ENCODE peak calls at places on chromosomes 3 and 15, in nine cellular contexts. One of them, this sample, is unnamed.

GRCh38 chr3:174355505-174355904 is 503.6 kb upstream of the NAALADL2 start:
- DNase-seq in stomach: no peak
- DNase-seq in breast epithelium: no peak
- DNase-seq in body of pancreas: no peak
- DNase-seq in heart right ventricle: no peak
- DNase-seq in esophagus squamous epithelium: no peak
- DNase-seq in fibroblast of lung: peak; percentile 47
- DNase-seq in GM23338: peak; percentile 80
- DNase-seq in pancreas: no peak
- DNase-seq in this sample: no peak

GRCh38 chr3:178353292-178353814 is 182.9 kb upstream of the KCNMB2 start:
- DNase-seq in body of pancreas: no peak
- DNase-seq in pancreas: no peak
- DNase-seq in fibroblast of lung: peak; percentile 51
- DNase-seq in GM23338: no peak
- DNase-seq in heart right ventricle: no peak
- DNase-seq in breast epithelium: no peak
- DNase-seq in esophagus squamous epithelium: no peak
- DNase-seq in stomach: no peak
- DNase-seq in this sample: no peak

GRCh38 chr15:57647071-57647790 is 55.5 kb downstream of the MYZAP start:
- DNase-seq in stomach: no peak
- DNase-seq in heart right ventricle: no peak
- DNase-seq in esophagus squamous epithelium: no peak
- DNase-seq in body of pancreas: no peak
- DNase-seq in fibroblast of lung: no peak
- DNase-seq in GM23338: no peak
- DNase-seq in pancreas: no peak
- DNase-seq in breast epithelium: no peak
- DNase-seq in this sample: no peak

GRCh38 chr3:157572559-157573270 is 69.5 kb upstream of the VEPH1 start:
- DNase-seq in breast epithelium: no peak
- DNase-seq in pancreas: no peak
- DNase-seq in stomach: no peak
- DNase-seq in heart right ventricle: no peak
- DNase-seq in body of pancreas: peak; percentile 41
- DNase-seq in esophagus squamous epithelium: no peak
- DNase-seq in fibroblast of lung: peak; percentile 59
- DNase-seq in GM23338: peak; percentile 88
- DNase-seq in this sample: peak; percentile 76

GRCh38 chr3:7646851-7647250 is 785.9 kb downstream of the GRM7 start:
- DNase-seq in esophagus squamous epithelium: no peak
- DNase-seq in pancreas: no peak
- DNase-seq in GM23338: no peak
- DNase-seq in heart right ventricle: no peak
- DNase-seq in fibroblast of lung: no peak
- DNase-seq in body of pancreas: no peak
- DNase-seq in breast epithelium: no peak
- DNase-seq in stomach: no peak
- DNase-seq in this sample: no peak

GRCh38 chr15:49045691-49046112 is 544 bp downstream of the SECISBP2L start:
- DNase-seq in esophagus squamous epithelium: no peak
- DNase-seq in pancreas: no peak
- DNase-seq in breast epithelium: no peak
- DNase-seq in fibroblast of lung: peak; percentile 40
- DNase-seq in heart right ventricle: no peak
- DNase-seq in stomach: no peak
- DNase-seq in body of pancreas: no peak
- DNase-seq in GM23338: peak; percentile 74
- DNase-seq in this sample: no peak

GRCh38 chr3:10602769-10603768 is 97.7 kb upstream of the ATP2B2 start:
- DNase-seq in body of pancreas: no peak
- DNase-seq in breast epithelium: no peak
- DNase-seq in esophagus squamous epithelium: no peak
- DNase-seq in stomach: no peak
- DNase-seq in fibroblast of lung: no peak
- DNase-seq in GM23338: no peak
- DNase-seq in pancreas: no peak
- DNase-seq in heart right ventricle: no peak
- DNase-seq in this sample: no peak

GRCh38 chr15:96585634-96586386 is 255.3 kb downstream of the NR2F2 start:
- DNase-seq in GM23338: peak; percentile 24
- DNase-seq in stomach: no peak
- DNase-seq in fibroblast of lung: peak; percentile 41
- DNase-seq in pancreas: no peak
- DNase-seq in breast epithelium: no peak
- DNase-seq in body of pancreas: no peak
- DNase-seq in heart right ventricle: no peak
- DNase-seq in esophagus squamous epithelium: no peak
- DNase-seq in this sample: no peak

GRCh38 chr15:57355259-57355658 is 21.0 kb upstream of the CGNL1 start:
- DNase-seq in heart right ventricle: no peak
- DNase-seq in pancreas: no peak
- DNase-seq in stomach: no peak
- DNase-seq in esophagus squamous epithelium: no peak
- DNase-seq in breast epithelium: no peak
- DNase-seq in fibroblast of lung: no peak
- DNase-seq in body of pancreas: no peak
- DNase-seq in GM23338: peak; percentile 43
- DNase-seq in this sample: peak; percentile 79

GRCh38 chr15:74584779-74585178 is 30.9 kb upstream of the CLK3 start:
- DNase-seq in fibroblast of lung: no peak
- DNase-seq in esophagus squamous epithelium: no peak
- DNase-seq in GM23338: no peak
- DNase-seq in breast epithelium: no peak
- DNase-seq in stomach: no peak
- DNase-seq in heart right ventricle: no peak
- DNase-seq in pancreas: no peak
- DNase-seq in body of pancreas: no peak
- DNase-seq in this sample: no peak

GRCh38 chr3:58688563-58688962 is 22.0 kb upstream of the FAM3D start:
- DNase-seq in heart right ventricle: no peak
- DNase-seq in body of pancreas: no peak
- DNase-seq in esophagus squamous epithelium: no peak
- DNase-seq in pancreas: no peak
- DNase-seq in stomach: no peak
- DNase-seq in GM23338: no peak
- DNase-seq in fibroblast of lung: no peak
- DNase-seq in breast epithelium: no peak
- DNase-seq in this sample: no peak

GRCh38 chr15:88032787-88033186 is 223.8 kb downstream of the NTRK3 start:
- DNase-seq in heart right ventricle: no peak
- DNase-seq in fibroblast of lung: no peak
- DNase-seq in esophagus squamous epithelium: no peak
- DNase-seq in breast epithelium: no peak
- DNase-seq in pancreas: no peak
- DNase-seq in GM23338: no peak
- DNase-seq in body of pancreas: no peak
- DNase-seq in stomach: no peak
- DNase-seq in this sample: no peak

GRCh38 chr3:169082076-169082475 is 581.4 kb downstream of the MECOM start:
- DNase-seq in breast epithelium: no peak
- DNase-seq in fibroblast of lung: no peak
- DNase-seq in pancreas: no peak
- DNase-seq in GM23338: no peak
- DNase-seq in body of pancreas: no peak
- DNase-seq in esophagus squamous epithelium: no peak
- DNase-seq in heart right ventricle: no peak
- DNase-seq in stomach: no peak
- DNase-seq in this sample: no peak

GRCh38 chr15:66774001-66774814 is 72.2 kb downstream of the SMAD6 start:
- DNase-seq in pancreas: peak; percentile 84
- DNase-seq in GM23338: peak; percentile 92
- DNase-seq in fibroblast of lung: peak; percentile 71
- DNase-seq in esophagus squamous epithelium: no peak
- DNase-seq in body of pancreas: peak; percentile 92
- DNase-seq in heart right ventricle: peak; percentile 89
- DNase-seq in breast epithelium: peak; percentile 90
- DNase-seq in stomach: peak; percentile 92
- DNase-seq in this sample: peak; percentile 98

GRCh38 chr3:75001330-75001729 is 386.9 kb upstream of the CNTN3 start:
- DNase-seq in breast epithelium: no peak
- DNase-seq in esophagus squamous epithelium: no peak
- DNase-seq in heart right ventricle: no peak
- DNase-seq in pancreas: no peak
- DNase-seq in stomach: no peak
- DNase-seq in GM23338: peak; percentile 37
- DNase-seq in fibroblast of lung: peak; percentile 23
- DNase-seq in body of pancreas: no peak
- DNase-seq in this sample: no peak

GRCh38 chr3:64295594-64295993 is 70.3 kb upstream of the PRICKLE2 start:
- DNase-seq in body of pancreas: no peak
- DNase-seq in breast epithelium: peak; percentile 63
- DNase-seq in pancreas: no peak
- DNase-seq in heart right ventricle: no peak
- DNase-seq in esophagus squamous epithelium: no peak
- DNase-seq in GM23338: no peak
- DNase-seq in fibroblast of lung: peak; percentile 94
- DNase-seq in stomach: no peak
- DNase-seq in this sample: no peak

DNA sequence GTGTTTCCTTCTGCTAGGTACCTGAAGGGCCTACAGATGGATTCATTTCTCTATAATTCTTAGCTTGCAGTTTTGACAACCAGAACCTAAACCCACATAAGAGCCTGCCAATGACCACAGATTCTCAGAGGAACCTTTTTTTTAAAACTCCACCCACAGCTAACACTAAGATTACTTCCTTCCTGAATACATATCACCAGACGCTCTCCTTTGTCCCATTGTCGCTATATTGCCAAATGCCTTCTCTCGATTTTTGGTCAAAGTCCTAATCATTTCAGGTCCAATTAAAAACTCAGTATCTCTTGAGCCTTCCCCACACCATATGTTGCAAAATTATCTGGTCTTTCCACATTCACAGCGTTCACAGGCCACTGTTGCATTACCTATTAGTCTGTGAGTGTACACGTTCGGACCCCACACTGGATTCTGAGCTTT is 12.4 kb downstream of the ZNF710 start:
- DNase-seq in breast epithelium: no peak
- DNase-seq in GM23338: no peak
- DNase-seq in stomach: no peak
- DNase-seq in heart right ventricle: no peak
- DNase-seq in fibroblast of lung: no peak
- DNase-seq in body of pancreas: no peak
- DNase-seq in pancreas: no peak
- DNase-seq in esophagus squamous epithelium: no peak
- DNase-seq in this sample: no peak
- TF ChIP-seq CTCF in breast epithelium: no peak
- TF ChIP-seq CTCF in GM23338: no peak
- TF ChIP-seq CTCF in stomach: no peak
- TF ChIP-seq CTCF in heart right ventricle: no peak
- TF ChIP-seq CTCF in fibroblast of lung: no peak
- TF ChIP-seq CTCF in body of pancreas: no peak
- TF ChIP-seq CTCF in pancreas: no peak
- TF ChIP-seq CTCF in esophagus squamous epithelium: no peak
- TF ChIP-seq CTCF in this sample: no peak

GRCh38 chr3:141421186-141421585 is 52.9 kb downstream of the ZBTB38 start:
- DNase-seq in heart right ventricle: no peak
- DNase-seq in stomach: no peak
- DNase-seq in esophagus squamous epithelium: no peak
- DNase-seq in GM23338: no peak
- DNase-seq in fibroblast of lung: no peak
- DNase-seq in breast epithelium: no peak
- DNase-seq in body of pancreas: no peak
- DNase-seq in pancreas: no peak
- DNase-seq in this sample: no peak
- H3K36me3 ChIP-seq in heart right ventricle: peaks cover 66% of the 10 kb centered on the region
- H3K36me3 ChIP-seq in stomach: no peaks in the 10 kb centered on the region
- H3K36me3 ChIP-seq in esophagus squamous epithelium: no peaks in the 10 kb centered on the region
- H3K36me3 ChIP-seq in GM23338: no peaks in the 10 kb centered on the region
- H3K36me3 ChIP-seq in fibroblast of lung: peaks cover 8% of the 10 kb centered on the region
- H3K36me3 ChIP-seq in breast epithelium: no peaks in the 10 kb centered on the region
- H3K36me3 ChIP-seq in body of pancreas: no peaks in the 10 kb centered on the region
- H3K36me3 ChIP-seq in pancreas: no peaks in the 10 kb centered on the region
- H3K36me3 ChIP-seq in this sample: peaks cover 11% of the 10 kb centered on the region

DNA sequence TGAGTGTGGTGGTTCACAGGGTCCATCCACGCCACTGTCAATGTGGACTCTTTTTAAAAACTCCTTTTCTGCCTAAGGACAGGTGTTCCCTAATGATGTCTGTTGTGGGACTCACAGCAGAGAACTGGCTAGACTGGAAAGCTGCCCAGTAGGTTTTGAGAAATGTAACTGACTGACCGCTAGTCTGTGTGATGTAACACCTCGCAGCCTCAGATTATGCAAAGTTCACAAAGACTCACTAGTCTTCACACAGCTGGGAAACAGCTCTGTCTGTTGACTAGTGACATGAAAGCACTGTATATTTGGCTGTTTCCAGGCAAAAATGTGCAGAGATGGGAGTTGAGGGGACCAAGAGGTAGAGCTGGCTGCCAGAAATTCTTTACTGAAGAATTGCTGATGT is 10.4 kb downstream of the PDZRN3 start:
- DNase-seq in body of pancreas: peak; percentile 52
- DNase-seq in esophagus squamous epithelium: no peak
- DNase-seq in pancreas: peak; percentile 53
- DNase-seq in GM23338: no peak
- DNase-seq in heart right ventricle: no peak
- DNase-seq in stomach: no peak
- DNase-seq in fibroblast of lung: peak; percentile 88
- DNase-seq in breast epithelium: peak; percentile 57
- DNase-seq in this sample: no peak
- TF ChIP-seq CTCF in body of pancreas: peak; percentile 26
- TF ChIP-seq CTCF in esophagus squamous epithelium: no peak
- TF ChIP-seq CTCF in pancreas: no peak
- TF ChIP-seq CTCF in GM23338: no peak
- TF ChIP-seq CTCF in heart right ventricle: no peak
- TF ChIP-seq CTCF in stomach: no peak
- TF ChIP-seq CTCF in fibroblast of lung: no peak
- TF ChIP-seq CTCF in breast epithelium: no peak
- TF ChIP-seq CTCF in this sample: peak; percentile 31

DNA sequence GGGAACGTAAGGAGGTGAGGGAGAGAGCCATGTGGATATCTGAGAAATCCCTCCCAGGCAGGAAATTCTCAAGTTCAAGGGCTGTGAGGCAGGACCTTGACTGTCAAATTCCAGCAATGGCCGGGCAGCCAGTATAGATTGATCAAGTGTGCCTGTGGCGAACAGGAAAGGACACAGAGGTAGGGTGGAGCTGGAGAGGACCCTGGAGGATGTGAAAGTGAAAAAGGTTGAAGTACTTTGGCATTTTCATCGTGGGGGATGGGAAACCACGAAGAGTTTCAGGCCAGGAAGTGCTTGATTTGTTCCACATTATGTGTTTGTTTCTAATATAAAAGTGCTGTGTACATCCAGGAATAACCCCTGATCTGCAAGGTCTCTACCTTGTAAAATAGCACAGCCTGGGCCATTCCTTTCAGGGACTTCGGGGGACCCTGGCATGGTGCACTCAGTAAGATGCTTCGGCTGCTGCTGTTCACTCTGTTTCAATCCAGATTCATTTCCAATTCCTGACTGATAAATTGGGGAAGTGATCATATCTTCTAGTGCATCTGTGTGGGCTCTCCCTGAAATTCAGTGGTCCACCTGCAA is 156.6 kb downstream of the MCTP2 start:
- DNase-seq in breast epithelium: no peak
- DNase-seq in heart right ventricle: no peak
- DNase-seq in GM23338: no peak
- DNase-seq in esophagus squamous epithelium: no peak
- DNase-seq in body of pancreas: no peak
- DNase-seq in stomach: no peak
- DNase-seq in pancreas: no peak
- DNase-seq in fibroblast of lung: no peak
- DNase-seq in this sample: no peak
- H3K36me3 ChIP-seq in breast epithelium: no peaks in the 10 kb centered on the region
- H3K36me3 ChIP-seq in heart right ventricle: peaks cover 12% of the 10 kb centered on the region
- H3K36me3 ChIP-seq in GM23338: no peaks in the 10 kb centered on the region
- H3K36me3 ChIP-seq in esophagus squamous epithelium: no peaks in the 10 kb centered on the region
- H3K36me3 ChIP-seq in body of pancreas: no peaks in the 10 kb centered on the region
- H3K36me3 ChIP-seq in stomach: no peaks in the 10 kb centered on the region
- H3K36me3 ChIP-seq in pancreas: no peaks in the 10 kb centered on the region
- H3K36me3 ChIP-seq in fibroblast of lung: no peaks in the 10 kb centered on the region
- H3K36me3 ChIP-seq in this sample: no peaks in the 10 kb centered on the region

GRCh38 chr15:29935296-29936020 is 113.2 kb upstream of the TJP1 start:
- DNase-seq in body of pancreas: no peak
- DNase-seq in GM23338: peak; percentile 53
- DNase-seq in pancreas: no peak
- DNase-seq in fibroblast of lung: no peak
- DNase-seq in esophagus squamous epithelium: no peak
- DNase-seq in stomach: peak; percentile 41
- DNase-seq in breast epithelium: no peak
- DNase-seq in heart right ventricle: no peak
- DNase-seq in this sample: peak; percentile 78
- TF ChIP-seq CTCF in body of pancreas: peak; percentile 10
- TF ChIP-seq CTCF in GM23338: peak; percentile 52
- TF ChIP-seq CTCF in pancreas: no peak
- TF ChIP-seq CTCF in fibroblast of lung: peak; percentile 8
- TF ChIP-seq CTCF in esophagus squamous epithelium: peak; percentile 20
- TF ChIP-seq CTCF in stomach: peak; percentile 9
- TF ChIP-seq CTCF in breast epithelium: no peak
- TF ChIP-seq CTCF in heart right ventricle: peak; percentile 19
- TF ChIP-seq CTCF in this sample: peak; percentile 60